ENCODE peak calls at places on chromosomes 1 and 21, in four cellular contexts. T is GM19239, H is GM04504, Q is tibial artery. R is an unnamed sample.

GRCh38 chr1:46203738-46204405 is 738 bp downstream of the LURAP1 start:
- DNase-seq in Q (no peak), H (no peak), T (no peak), R (no peak)

GRCh38 chr1:78553859-78554258 is 63.1 kb downstream of the PTGFR start:
- DNase-seq in H (no peak), Q (no peak), T (no peak), R (no peak)

GRCh38 chr1:214727274-214727673 is 124.3 kb downstream of the CENPF start:
- DNase-seq in Q (no peak), H (no peak), T (no peak), R (no peak)

GRCh38 chr21:34200288-34200905 is 127.0 kb downstream of the MRPS6 start:
- DNase-seq in H (no peak), Q (no peak), T (no peak), R (no peak)

GRCh38 chr1:203682401-203683383 is 56.1 kb downstream of the ATP2B4 start:
- DNase-seq in H (no peak), Q (no peak), T (no peak), R (no peak)

GRCh38 chr1:211951856-211952255 is 83.5 kb downstream of the INTS7 start:
- DNase-seq in T (peak), H (peak), Q (no peak), R (no peak)

GRCh38 chr1:9367806-9368205 is 75.1 kb downstream of the SPSB1 start:
- DNase-seq in Q (no peak), T (no peak), H (no peak), R (no peak)

GRCh38 chr1:23099171-23099536 is 69.5 kb downstream of the LUZP1 start:
- DNase-seq in H (no peak), Q (no peak), T (no peak), R (no peak)

GRCh38 chr1:154856544-154856943 is 13.5 kb downstream of the KCNN3 start:
- DNase-seq in Q (no peak), H (no peak), T (no peak), R (no peak)

GRCh38 chr1:78577257-78578100 is 42.8 kb upstream of the IFI44L start:
- DNase-seq in Q (no peak), T (no peak), H (peak), R (no peak)

GRCh38 chr1:241396747-241397691 is 40.0 kb upstream of the RGS7 start:
- DNase-seq in Q (no peak), T (no peak), H (no peak), R (no peak)

GRCh38 chr1:171142081-171142450 is 43.0 kb upstream of the FMO2 start:
- DNase-seq in Q (peak), H (peak), T (no peak), R (peak)

GRCh38 chr1:81220614-81221071 is 580.1 kb upstream of the ADGRL2 start:
- DNase-seq in H (no peak), T (no peak), Q (no peak), R (no peak)

GRCh38 chr21:41707231-41707988 is 59.4 kb downstream of the RIPK4 start:
- DNase-seq in Q (no peak), H (no peak), T (no peak), R (no peak)

GRCh38 chr21:39630827-39631226 is 18.1 kb downstream of the B3GALT5 start:
- DNase-seq in Q (no peak), T (no peak), H (no peak), R (no peak)

GRCh38 chr1:67978988-67979516 is 71.4 kb downstream of the DIRAS3 start:
- DNase-seq in T (no peak), Q (no peak), H (no peak), R (no peak)